ENCODE peak calls at places on chromosomes 11 and 22, in nine cellular contexts. X is nephron progenitor cell; U is coronary artery; D is neural crest cell; Y is HFF-Myc; G is suprapubic skin; H is Calu3; A is CD8-positive, alpha-beta T cell; S is osteocyte. W is an unnamed sample.
A peak's percentile ranks its signal among the peaks of the same experiment; 100 is the strongest.

GRCh38 chr11:128523616-128524015 is 63.7 kb downstream of the ETS1 start:
- DNase-seq in X (no peak), U (no peak), D (no peak), Y (no peak), G (no peak), H (no peak), A (no peak), S (no peak), W (no peak)

GRCh38 chr11:67265633-67266423 is 445 bp upstream of the GRK2 start:
- DNase-seq in X (peak; percentile 90), U (peak; percentile 82), D (peak; percentile 82), Y (no peak), G (no peak), H (peak; percentile 90), A (peak; percentile 56), S (peak; percentile 92), W (peak; percentile 59)

GRCh38 chr11:12287374-12288211 is 89.8 kb upstream of the PARVA start:
- DNase-seq in X (peak; percentile 69), U (peak; percentile 96), D (peak; percentile 38), Y (peak; percentile 86), G (peak; percentile 77), H (peak; percentile 91), A (no peak), S (peak; percentile 86), W (peak; percentile 96)

GRCh38 chr11:12318791-12319733 is 58.3 kb upstream of the PARVA start:
- DNase-seq in X (no peak), U (no peak), D (no peak), Y (peak; percentile 88), G (no peak), H (no peak), A (no peak), S (no peak), W (no peak)

GRCh38 chr11:43578346-43579170 is 102.0 kb upstream of the HSD17B12 start:
- DNase-seq in X (no peak), U (no peak), D (no peak), Y (no peak), G (no peak), H (no peak), A (no peak), S (peak; percentile 75), W (no peak)

GRCh38 chr11:109432105-109432504 is 10.1 kb downstream of the C11orf87 start:
- DNase-seq in X (no peak), U (no peak), D (no peak), Y (no peak), G (no peak), H (no peak), A (no peak), S (no peak), W (no peak)

GRCh38 chr11:128593281-128593680 is 5.9 kb upstream of the ETS1 start:
- DNase-seq in X (no peak), U (no peak), D (no peak), Y (no peak), G (no peak), H (no peak), A (no peak), S (no peak), W (no peak)

GRCh38 chr11:19220903-19221682 is 19.3 kb upstream of the CSRP3 start:
- DNase-seq in X (no peak), U (no peak), D (no peak), Y (no peak), G (no peak), H (no peak), A (no peak), S (no peak), W (no peak)

GRCh38 chr22:26797910-26798309 is 140.5 kb downstream of the MIAT start:
- DNase-seq in X (no peak), U (no peak), D (peak; percentile 9), Y (no peak), G (no peak), H (no peak), A (no peak), S (no peak), W (no peak)

GRCh38 chr11:116175707-116176106 is 597.1 kb downstream of the BUD13 start:
- DNase-seq in X (no peak), U (peak; percentile 33), D (no peak), Y (no peak), G (no peak), H (no peak), A (no peak), S (peak; percentile 6), W (no peak)

GRCh38 chr11:126838779-126839178 is 161.8 kb downstream of the KIRREL3 start:
- DNase-seq in X (no peak), U (no peak), D (no peak), Y (no peak), G (no peak), H (no peak), A (no peak), S (no peak), W (no peak)

GRCh38 chr11:76803811-76804600 is 20.9 kb downstream of the TSKU start:
- DNase-seq in X (no peak), U (peak; percentile 73), D (no peak), Y (no peak), G (peak; percentile 78), H (no peak), A (no peak), S (peak; percentile 67), W (no peak)

GRCh38 chr11:9263840-9264380 is 1.2 kb downstream of the DENND5A start:
- DNase-seq in X (no peak), U (no peak), D (no peak), Y (no peak), G (no peak), H (no peak), A (no peak), S (no peak), W (no peak)

GRCh38 chr11:133982901-133983300 is 26.1 kb upstream of the IGSF9B start:
- DNase-seq in X (no peak), U (no peak), D (no peak), Y (no peak), G (no peak), H (no peak), A (no peak), S (no peak), W (no peak)

GRCh38 chr11:102229510-102230119 is 87.7 kb upstream of the BIRC3 start:
- DNase-seq in X (no peak), U (no peak), D (no peak), Y (no peak), G (no peak), H (no peak), A (no peak), S (no peak), W (no peak)

GRCh38 chr11:4539603-4540219 is 5.3 kb upstream of the OR52M1 start:
- DNase-seq in X (peak; percentile 69), U (no peak), D (peak; percentile 58), Y (no peak), G (no peak), H (peak; percentile 73), A (peak; percentile 2), S (no peak), W (no peak)

GRCh38 chr11:35523861-35524260 is 1.6 kb downstream of the PAMR1 start:
- DNase-seq in X (no peak), U (no peak), D (no peak), Y (no peak), G (no peak), H (no peak), A (no peak), S (no peak), W (no peak)

GRCh38 chr11:112440518-112440917 is 179.9 kb upstream of the PLET1 start:
- DNase-seq in X (no peak), U (no peak), D (no peak), Y (no peak), G (no peak), H (no peak), A (no peak), S (no peak), W (no peak)

GRCh38 chr11:63599211-63600122 is 14.8 kb downstream of the PLAAT3 start:
- DNase-seq in X (no peak), U (no peak), D (no peak), Y (no peak), G (no peak), H (no peak), A (no peak), S (no peak), W (no peak)

GRCh38 chr11:93646399-93646798 is 15.1 kb upstream of the CEP295 start:
- DNase-seq in X (no peak), U (no peak), D (no peak), Y (no peak), G (no peak), H (no peak), A (no peak), S (no peak), W (no peak)

GRCh38 chr11:93645938-93646337 is 15.5 kb upstream of the CEP295 start:
- DNase-seq in X (no peak), U (no peak), D (no peak), Y (no peak), G (no peak), H (no peak), A (no peak), S (no peak), W (no peak)

GRCh38 chr11:93652161-93652597 is 9.3 kb upstream of the CEP295 start:
- DNase-seq in X (peak; percentile 35), U (no peak), D (peak; percentile 70), Y (peak; percentile 37), G (no peak), H (peak; percentile 52), A (no peak), S (no peak), W (no peak)

GRCh38 chr11:93651052-93651451 is 10.4 kb upstream of the CEP295 start:
- DNase-seq in X (no peak), U (no peak), D (no peak), Y (no peak), G (no peak), H (no peak), A (no peak), S (no peak), W (no peak)

GRCh38 chr11:93648168-93648567 is 13.3 kb upstream of the CEP295 start:
- DNase-seq in X (no peak), U (no peak), D (no peak), Y (no peak), G (no peak), H (no peak), A (no peak), S (no peak), W (no peak)
- TF ChIP-seq CTCF in X (peak; percentile 40), U (no peak), D (peak; percentile 50), Y (peak; percentile 33), G (no peak), H (no peak), A (no peak), S (peak; percentile 57), W (peak; percentile 73)

GRCh38 chr22:29328055-29328454 is 12.6 kb upstream of the RASL10A start:
- DNase-seq in X (no peak), U (no peak), D (no peak), Y (no peak), G (no peak), H (no peak), A (no peak), S (no peak), W (no peak)
- TF ChIP-seq CTCF in X (no peak), U (no peak), D (no peak), Y (no peak), G (peak; percentile 13), H (no peak), A (no peak), S (no peak), W (no peak)

GRCh38 chr11:61158691-61159381 is 2.4 kb downstream of the VPS37C start:
- DNase-seq in X (no peak), U (no peak), D (no peak), Y (no peak), G (no peak), H (peak; percentile 28), A (no peak), S (no peak), W (no peak)
- TF ChIP-seq CTCF in X (no peak), U (no peak), D (no peak), Y (no peak), G (no peak), H (no peak), A (no peak), S (no peak), W (no peak)

GRCh38 chr11:57779275-57779674 is 17.7 kb downstream of the CTNND1 start:
- DNase-seq in X (no peak), U (no peak), D (no peak), Y (no peak), G (no peak), H (peak; percentile 51), A (no peak), S (no peak), W (no peak)
- TF ChIP-seq CTCF in X (no peak), U (no peak), D (peak; percentile 12), Y (no peak), G (no peak), H (no peak), A (no peak), S (no peak), W (no peak)